ENCODE peak calls at places on chromosomes 3 and 15, in seven cellular contexts. One of them, this sample, is unnamed.

GRCh38 chr15:43930079-43930478 is 103.3 kb downstream of the WDR76 start:
- DNase-seq in AG04450: no peak
- DNase-seq in epithelial cell of proximal tubule: no peak
- DNase-seq in H1: peak; percentile 23
- DNase-seq in ovary: no peak
- DNase-seq in neural crest cell: no peak
- DNase-seq in HFF-Myc: no peak
- DNase-seq in this sample: no peak

GRCh38 chr3:131501949-131502348 is 822 bp downstream of the MRPL3 start:
- DNase-seq in neural crest cell: no peak
- DNase-seq in HFF-Myc: no peak
- DNase-seq in AG04450: no peak
- DNase-seq in ovary: no peak
- DNase-seq in H1: no peak
- DNase-seq in epithelial cell of proximal tubule: no peak
- DNase-seq in this sample: no peak

GRCh38 chr15:80588801-80589200 is 106.3 kb upstream of the ABHD17C start:
- DNase-seq in neural crest cell: no peak
- DNase-seq in H1: no peak
- DNase-seq in ovary: no peak
- DNase-seq in HFF-Myc: peak; percentile 46
- DNase-seq in epithelial cell of proximal tubule: no peak
- DNase-seq in AG04450: peak; percentile 95
- DNase-seq in this sample: no peak

GRCh38 chr3:39327053-39327745 is 2.3 kb upstream of the CCR8 start:
- DNase-seq in ovary: no peak
- DNase-seq in AG04450: no peak
- DNase-seq in neural crest cell: no peak
- DNase-seq in epithelial cell of proximal tubule: no peak
- DNase-seq in H1: no peak
- DNase-seq in HFF-Myc: no peak
- DNase-seq in this sample: no peak

GRCh38 chr3:145698252-145698651 is 462.7 kb downstream of the PLOD2 start:
- DNase-seq in HFF-Myc: no peak
- DNase-seq in neural crest cell: no peak
- DNase-seq in AG04450: no peak
- DNase-seq in H1: no peak
- DNase-seq in epithelial cell of proximal tubule: no peak
- DNase-seq in ovary: no peak
- DNase-seq in this sample: no peak

GRCh38 chr3:49998326-49998725 is 58.4 kb downstream of the RBM6 start:
- DNase-seq in neural crest cell: no peak
- DNase-seq in HFF-Myc: peak; percentile 50
- DNase-seq in H1: no peak
- DNase-seq in ovary: no peak
- DNase-seq in AG04450: peak; percentile 8
- DNase-seq in epithelial cell of proximal tubule: peak; percentile 6
- DNase-seq in this sample: no peak

GRCh38 chr3:51670053-51670666 is 892 bp upstream of the TEX264 start:
- DNase-seq in HFF-Myc: no peak
- DNase-seq in H1: no peak
- DNase-seq in neural crest cell: no peak
- DNase-seq in ovary: no peak
- DNase-seq in AG04450: no peak
- DNase-seq in epithelial cell of proximal tubule: no peak
- DNase-seq in this sample: no peak

GRCh38 chr3:195526492-195526891 is 16.6 kb downstream of the PPP1R2 start:
- DNase-seq in HFF-Myc: no peak
- DNase-seq in ovary: no peak
- DNase-seq in AG04450: no peak
- DNase-seq in neural crest cell: no peak
- DNase-seq in epithelial cell of proximal tubule: no peak
- DNase-seq in H1: no peak
- DNase-seq in this sample: no peak

GRCh38 chr3:109234300-109234699 is 82.0 kb downstream of the DPPA2 start:
- DNase-seq in neural crest cell: no peak
- DNase-seq in epithelial cell of proximal tubule: no peak
- DNase-seq in H1: peak; percentile 46
- DNase-seq in HFF-Myc: no peak
- DNase-seq in ovary: no peak
- DNase-seq in AG04450: no peak
- DNase-seq in this sample: peak; percentile 20

DNA sequence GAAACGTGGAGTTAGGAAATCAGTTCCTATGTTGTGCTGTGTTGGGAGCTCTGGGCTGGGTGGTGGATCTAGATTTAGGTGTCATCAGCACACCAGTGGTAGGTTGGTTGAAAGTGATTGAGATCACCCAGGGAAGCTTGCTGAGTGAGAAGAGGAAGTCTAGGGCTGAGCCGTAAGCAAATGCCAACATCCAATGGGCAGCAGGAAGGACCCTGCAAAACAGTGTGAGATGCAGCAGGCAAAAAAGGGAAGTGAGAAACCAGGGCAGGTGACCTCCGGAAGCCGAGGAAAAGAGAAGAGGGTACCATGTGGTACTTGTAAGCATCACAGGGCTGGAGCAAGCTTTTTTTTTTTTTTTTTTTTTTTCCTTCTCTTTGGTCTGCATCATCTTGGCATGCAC is 15.9 kb upstream of the COPG1 start:
- DNase-seq in HFF-Myc: no peak
- DNase-seq in H1: no peak
- DNase-seq in neural crest cell: no peak
- DNase-seq in epithelial cell of proximal tubule: no peak
- DNase-seq in AG04450: no peak
- DNase-seq in ovary: no peak
- DNase-seq in this sample: no peak
- TF ChIP-seq CTCF in HFF-Myc: no peak
- TF ChIP-seq CTCF in H1: no peak
- TF ChIP-seq CTCF in neural crest cell: no peak
- TF ChIP-seq CTCF in epithelial cell of proximal tubule: no peak
- TF ChIP-seq CTCF in AG04450: no peak
- TF ChIP-seq CTCF in ovary: no peak
- TF ChIP-seq CTCF in this sample: no peak

GRCh38 chr15:63600001-63600645 is 2.9 kb downstream of the FBXL22 start:
- DNase-seq in AG04450: no peak
- DNase-seq in neural crest cell: peak; percentile 20
- DNase-seq in ovary: no peak
- DNase-seq in HFF-Myc: no peak
- DNase-seq in epithelial cell of proximal tubule: no peak
- DNase-seq in H1: no peak
- DNase-seq in this sample: no peak

GRCh38 chr15:63598467-63599400 is 1.5 kb downstream of the FBXL22 start:
- DNase-seq in H1: no peak
- DNase-seq in AG04450: no peak
- DNase-seq in epithelial cell of proximal tubule: no peak
- DNase-seq in ovary: no peak
- DNase-seq in neural crest cell: no peak
- DNase-seq in HFF-Myc: no peak
- DNase-seq in this sample: no peak

GRCh38 chr15:63601026-63601726 is 4.0 kb downstream of the FBXL22 start:
- DNase-seq in HFF-Myc: no peak
- DNase-seq in AG04450: no peak
- DNase-seq in ovary: no peak
- DNase-seq in neural crest cell: peak; percentile 28
- DNase-seq in H1: no peak
- DNase-seq in epithelial cell of proximal tubule: no peak
- DNase-seq in this sample: peak; percentile 56

GRCh38 chr15:63600646-63601025 is 3.4 kb downstream of the FBXL22 start:
- DNase-seq in ovary: peak; percentile 87
- DNase-seq in neural crest cell: peak; percentile 74
- DNase-seq in HFF-Myc: peak; percentile 42
- DNase-seq in AG04450: peak; percentile 78
- DNase-seq in H1: no peak
- DNase-seq in epithelial cell of proximal tubule: no peak
- DNase-seq in this sample: peak; percentile 85

GRCh38 chr15:63599401-63600000 is 2.3 kb downstream of the FBXL22 start:
- DNase-seq in neural crest cell: no peak
- DNase-seq in HFF-Myc: no peak
- DNase-seq in H1: no peak
- DNase-seq in epithelial cell of proximal tubule: no peak
- DNase-seq in ovary: peak; percentile 67
- DNase-seq in AG04450: no peak
- DNase-seq in this sample: no peak
- TF ChIP-seq CTCF in neural crest cell: peak; percentile 35
- TF ChIP-seq CTCF in HFF-Myc: peak; percentile 48
- TF ChIP-seq CTCF in H1: peak; percentile 66
- TF ChIP-seq CTCF in epithelial cell of proximal tubule: peak; percentile 80
- TF ChIP-seq CTCF in ovary: no peak
- TF ChIP-seq CTCF in AG04450: peak; percentile 55
- TF ChIP-seq CTCF in this sample: no peak

DNA sequence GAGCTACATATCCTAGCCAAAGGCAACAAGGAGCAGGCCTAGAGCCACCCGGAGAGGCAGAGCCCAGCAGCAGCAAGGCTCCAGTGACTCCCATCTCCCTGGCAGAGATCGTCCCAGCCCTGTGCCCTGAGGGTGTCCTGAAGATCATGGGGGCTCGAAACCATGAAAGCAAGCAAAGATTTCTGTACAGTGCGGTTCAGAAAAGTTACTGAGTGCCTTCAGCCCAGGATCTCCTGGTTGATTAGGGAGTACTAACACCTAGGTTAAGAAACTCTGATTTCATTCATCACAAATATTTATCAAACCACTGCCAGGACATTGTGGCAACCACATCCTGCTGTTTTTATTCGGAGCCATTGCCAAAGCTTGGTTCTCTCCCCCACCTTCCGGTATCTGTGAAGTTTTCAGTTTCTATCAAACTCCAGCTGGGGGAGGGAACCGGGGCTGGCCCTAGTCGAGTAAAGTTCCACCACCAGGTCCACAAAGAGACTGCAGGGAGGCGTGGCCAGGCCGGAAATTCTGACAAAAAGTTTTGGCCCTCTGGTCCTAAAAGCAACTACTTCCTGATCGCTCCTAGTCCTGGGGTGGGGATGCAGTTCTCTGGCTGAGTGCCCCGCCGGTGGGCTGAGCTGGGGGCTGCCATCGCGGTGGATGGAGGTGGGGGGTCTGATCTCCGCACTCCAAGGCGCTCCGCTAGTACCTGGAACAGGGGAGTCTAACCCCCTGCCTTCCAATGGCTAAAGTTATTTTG is 1.2 kb downstream of the RAB43 start:
- DNase-seq in epithelial cell of proximal tubule: peak; percentile 59
- DNase-seq in AG04450: peak; percentile 55
- DNase-seq in ovary: peak; percentile 84
- DNase-seq in neural crest cell: peak; percentile 38
- DNase-seq in HFF-Myc: peak; percentile 83
- DNase-seq in H1: peak; percentile 62
- DNase-seq in this sample: peak; percentile 72
- TF ChIP-seq CTCF in epithelial cell of proximal tubule: peak; percentile 32
- TF ChIP-seq CTCF in AG04450: peak; percentile 29
- TF ChIP-seq CTCF in ovary: peak; percentile 38
- TF ChIP-seq CTCF in neural crest cell: peak; percentile 42
- TF ChIP-seq CTCF in HFF-Myc: no peak
- TF ChIP-seq CTCF in H1: peak; percentile 23
- TF ChIP-seq CTCF in this sample: no peak

GRCh38 chr15:73978896-73979295 is 13.2 kb downstream of the STOML1 start:
- DNase-seq in HFF-Myc: no peak
- DNase-seq in epithelial cell of proximal tubule: no peak
- DNase-seq in H1: no peak
- DNase-seq in neural crest cell: no peak
- DNase-seq in AG04450: no peak
- DNase-seq in ovary: no peak
- DNase-seq in this sample: no peak

GRCh38 chr15:73968461-73968860 is 23.6 kb downstream of the STOML1 start:
- DNase-seq in neural crest cell: no peak
- DNase-seq in ovary: no peak
- DNase-seq in HFF-Myc: no peak
- DNase-seq in H1: no peak
- DNase-seq in epithelial cell of proximal tubule: no peak
- DNase-seq in AG04450: no peak
- DNase-seq in this sample: no peak

GRCh38 chr15:73969151-73969759 is 22.8 kb downstream of the STOML1 start:
- DNase-seq in H1: no peak
- DNase-seq in neural crest cell: no peak
- DNase-seq in ovary: no peak
- DNase-seq in HFF-Myc: no peak
- DNase-seq in epithelial cell of proximal tubule: no peak
- DNase-seq in AG04450: no peak
- DNase-seq in this sample: no peak

DNA sequence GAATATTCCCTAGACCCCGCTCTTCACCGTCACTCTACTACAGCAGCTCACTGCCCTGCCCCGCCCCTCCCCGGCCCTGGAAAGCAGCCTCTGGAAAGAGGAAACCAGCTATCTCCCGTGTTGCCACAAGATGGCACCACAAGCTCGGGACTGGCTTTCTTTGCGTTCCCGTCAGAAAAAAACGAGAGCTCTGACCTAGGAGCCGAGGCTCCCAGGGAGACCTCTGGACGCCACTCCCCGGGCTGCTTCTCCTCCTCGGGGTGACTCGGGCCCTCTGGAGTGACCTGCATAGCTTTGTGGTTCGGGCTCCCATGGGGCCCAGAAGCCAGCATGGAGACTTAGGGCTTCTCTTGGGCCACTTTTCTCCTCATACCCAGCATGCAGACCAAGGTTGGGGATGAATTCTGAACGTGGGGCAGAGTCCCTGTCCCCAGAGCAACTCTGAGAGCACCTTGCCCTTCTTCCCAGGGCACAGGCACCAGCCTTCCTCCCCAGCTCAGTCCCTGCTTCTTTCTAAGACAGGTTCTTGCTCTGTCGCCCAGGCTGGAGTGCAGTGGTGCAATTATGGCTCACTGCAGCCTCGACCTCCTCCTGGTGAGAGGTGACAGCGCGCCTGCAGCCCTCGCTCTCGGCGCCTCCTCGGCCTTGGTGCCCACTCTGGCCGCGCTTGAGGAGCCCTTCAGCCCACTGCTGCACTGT is 19.0 kb downstream of the STOML1 start:
- DNase-seq in ovary: peak; percentile 85
- DNase-seq in neural crest cell: peak; percentile 86
- DNase-seq in AG04450: peak; percentile 51
- DNase-seq in epithelial cell of proximal tubule: no peak
- DNase-seq in HFF-Myc: peak; percentile 65
- DNase-seq in H1: peak; percentile 54
- DNase-seq in this sample: peak; percentile 89
- TF ChIP-seq CTCF in ovary: peak; percentile 83
- TF ChIP-seq CTCF in neural crest cell: peak; percentile 84
- TF ChIP-seq CTCF in AG04450: peak; percentile 92
- TF ChIP-seq CTCF in epithelial cell of proximal tubule: peak; percentile 89
- TF ChIP-seq CTCF in HFF-Myc: peak; percentile 89
- TF ChIP-seq CTCF in H1: peak; percentile 94
- TF ChIP-seq CTCF in this sample: peak; percentile 77

GRCh38 chr3:176631175-176631574 is 566.1 kb downstream of the TBL1XR1 start:
- DNase-seq in ovary: no peak
- DNase-seq in H1: no peak
- DNase-seq in epithelial cell of proximal tubule: peak; percentile 19
- DNase-seq in neural crest cell: no peak
- DNase-seq in AG04450: no peak
- DNase-seq in HFF-Myc: no peak
- DNase-seq in this sample: no peak

GRCh38 chr3:176633511-176633910 is 563.8 kb downstream of the TBL1XR1 start:
- DNase-seq in H1: no peak
- DNase-seq in epithelial cell of proximal tubule: no peak
- DNase-seq in HFF-Myc: no peak
- DNase-seq in AG04450: no peak
- DNase-seq in ovary: no peak
- DNase-seq in neural crest cell: no peak
- DNase-seq in this sample: peak; percentile 12
- TF ChIP-seq CTCF in H1: peak; percentile 53
- TF ChIP-seq CTCF in epithelial cell of proximal tubule: peak; percentile 8
- TF ChIP-seq CTCF in HFF-Myc: no peak
- TF ChIP-seq CTCF in AG04450: no peak
- TF ChIP-seq CTCF in ovary: no peak
- TF ChIP-seq CTCF in neural crest cell: no peak
- TF ChIP-seq CTCF in this sample: no peak

GRCh38 chr3:186775999-186776398 is 7.4 kb upstream of the EIF4A2 start:
- DNase-seq in H1: peak; percentile 59
- DNase-seq in epithelial cell of proximal tubule: no peak
- DNase-seq in ovary: no peak
- DNase-seq in AG04450: no peak
- DNase-seq in neural crest cell: no peak
- DNase-seq in HFF-Myc: no peak
- DNase-seq in this sample: no peak
- TF ChIP-seq CTCF in H1: no peak
- TF ChIP-seq CTCF in epithelial cell of proximal tubule: no peak
- TF ChIP-seq CTCF in ovary: no peak
- TF ChIP-seq CTCF in AG04450: no peak
- TF ChIP-seq CTCF in neural crest cell: no peak
- TF ChIP-seq CTCF in HFF-Myc: no peak
- TF ChIP-seq CTCF in this sample: no peak

This sample was measured in nephron progenitor cell.